ENCODE peak calls at places on chromosomes 7 and 10, in nine cellular contexts. I is neural crest cell; M is AG08396; Z is activated CD8-positive, alpha-beta memory T cell treated with anti-CD3 and anti-CD28 coated beads, Interleukin-2, amount 50 U/mL, for 48 hours; H is NCI-H1105 treated with DMSO at 0.1 percent for 48 hours; S is substantia nigra; Y is islet precursor cell; A is H54; X is stimulated activated CD4-positive, alpha-beta T cell treated with anti-CD3 and anti-CD28 coated beads, TNF-alpha, amount 100 ng/mL, for 48 hours. W is an unnamed sample.

GRCh38 chr7:1141651-1142050 is 18.3 kb downstream of the ZFAND2A start:
- DNase-seq in A (no peak), Z (no peak), X (no peak), Y (no peak), M (no peak), S (no peak), H (no peak), I (no peak), W (no peak)

GRCh38 chr7:108010377-108010776 is 7.4 kb upstream of the LAMB1 start:
- DNase-seq in Y (no peak), H (no peak), I (no peak), Z (no peak), X (no peak), A (no peak), S (no peak), M (no peak), W (no peak)

GRCh38 chr10:112503643-112504042 is 56.6 kb downstream of the VTI1A start:
- DNase-seq in H (no peak), A (no peak), X (no peak), M (no peak), I (no peak), Z (no peak), Y (no peak), S (no peak), W (no peak)

GRCh38 chr7:115693779-115694178 is 336.8 kb downstream of the TFEC start:
- DNase-seq in Z (no peak), S (no peak), A (no peak), Y (no peak), M (no peak), X (no peak), I (no peak), H (no peak), W (no peak)

GRCh38 chr7:159143780-159144755 is 599 bp downstream of the VIPR2 start:
- DNase-seq in Z (peak; percentile 66), I (no peak), M (no peak), H (no peak), Y (peak; percentile 66), X (peak; percentile 5), S (no peak), A (no peak), W (no peak)

GRCh38 chr10:118472961-118473675 is 122.3 kb downstream of the PRLHR start:
- DNase-seq in Y (no peak), M (no peak), I (no peak), S (no peak), Z (no peak), A (no peak), H (no peak), X (no peak), W (peak; percentile 88)

GRCh38 chr10:87552248-87552914 is 47.7 kb downstream of the MINPP1 start:
- DNase-seq in X (no peak), I (no peak), H (no peak), Z (no peak), M (no peak), S (no peak), A (no peak), Y (no peak), W (no peak)

GRCh38 chr10:71089162-71089561 is 123.2 kb upstream of the UNC5B start:
- DNase-seq in A (no peak), Y (peak; percentile 31), H (no peak), M (no peak), X (no peak), S (no peak), I (no peak), Z (peak; percentile 12), W (no peak)

GRCh38 chr10:118116555-118117311 is 70.0 kb upstream of the RAB11FIP2 start:
- DNase-seq in Z (no peak), S (no peak), I (no peak), Y (peak; percentile 87), A (no peak), M (no peak), H (peak; percentile 44), X (no peak), W (no peak)

GRCh38 chr7:2241580-2242540 is at the start of the genes MRM2 and NUDT1:
- DNase-seq in X (peak; percentile 66), M (peak; percentile 92), H (peak; percentile 75), S (peak; percentile 61), I (peak; percentile 80), A (peak; percentile 98), Z (peak; percentile 92), Y (peak; percentile 92), W (peak; percentile 61)

GRCh38 chr7:101164071-101164840 is 1.1 kb downstream of the VGF start:
- DNase-seq in Z (no peak), A (no peak), Y (peak; percentile 91), M (peak; percentile 77), S (no peak), X (no peak), I (peak; percentile 49), H (no peak), W (peak; percentile 14)

GRCh38 chr7:150439926-150440325 is 10.5 kb upstream of the GIMAP8 start:
- DNase-seq in A (no peak), M (no peak), H (no peak), Y (no peak), I (no peak), X (no peak), Z (no peak), S (no peak), W (no peak)

GRCh38 chr7:41003031-41003925 is 699.6 kb downstream of the INHBA start:
- DNase-seq in X (peak; percentile 1), H (peak; percentile 36), I (peak; percentile 48), S (no peak), Y (peak; percentile 63), A (peak; percentile 19), M (no peak), Z (peak; percentile 76), W (peak; percentile 33)

GRCh38 chr10:33217854-33218253 is 116.6 kb downstream of the NRP1 start:
- DNase-seq in M (no peak), I (no peak), X (no peak), S (no peak), Z (no peak), H (no peak), A (no peak), Y (no peak), W (no peak)

GRCh38 chr10:17607603-17608332 is 9.4 kb downstream of the HACD1 start:
- DNase-seq in S (no peak), X (no peak), I (no peak), A (peak; percentile 20), Z (no peak), H (peak; percentile 38), M (peak; percentile 50), Y (no peak), W (peak; percentile 34)

GRCh38 chr10:119104653-119105024 is 726 bp downstream of the DENND10 start:
- DNase-seq in X (no peak), H (no peak), I (peak; percentile 23), S (no peak), M (peak; percentile 34), A (no peak), Y (peak; percentile 63), Z (peak; percentile 57), W (no peak)

GRCh38 chr10:43249151-43249961 is 17.5 kb downstream of the RASGEF1A start:
- DNase-seq in Y (peak; percentile 46), X (no peak), A (no peak), S (no peak), I (no peak), H (no peak), Z (peak; percentile 48), M (no peak), W (no peak)

GRCh38 chr10:72895236-72895850 is 1.8 kb downstream of the OIT3 start:
- DNase-seq in X (no peak), M (no peak), Z (no peak), I (no peak), H (no peak), S (no peak), Y (no peak), A (no peak), W (no peak)

GRCh38 chr7:128136215-128136597 is 104.9 kb upstream of the LEP start:
- DNase-seq in A (no peak), I (peak; percentile 36), M (no peak), Z (peak; percentile 59), S (no peak), Y (peak; percentile 69), H (no peak), X (no peak), W (no peak)

GRCh38 chr7:123594813-123595241 is 6.8 kb upstream of the ASB15 start:
- DNase-seq in Y (peak; percentile 86), M (no peak), H (no peak), Z (no peak), A (no peak), S (no peak), I (peak; percentile 9), X (no peak), W (peak; percentile 67)

GRCh38 chr10:118734477-118734876 is 20.3 kb downstream of the CACUL1 start:
- DNase-seq in X (no peak), S (no peak), Y (no peak), A (no peak), H (no peak), I (no peak), M (no peak), Z (no peak), W (no peak)

GRCh38 chr10:7408003-7408493 is 2.8 kb downstream of the SFMBT2 start:
- DNase-seq in X (no peak), H (no peak), Y (peak; percentile 68), I (peak; percentile 25), Z (peak; percentile 72), M (no peak), A (no peak), S (peak; percentile 47), W (no peak)

GRCh38 chr10:43998021-43998809 is 349.5 kb upstream of the ZNF32 start:
- DNase-seq in Y (peak; percentile 76), Z (no peak), A (no peak), S (no peak), I (no peak), X (no peak), H (no peak), M (peak; percentile 24), W (no peak)

GRCh38 chr7:137025469-137026175 is 157.2 kb downstream of the CHRM2 start:
- DNase-seq in A (no peak), Y (no peak), Z (no peak), H (no peak), I (no peak), S (no peak), X (no peak), M (peak; percentile 27), W (no peak)

GRCh38 chr7:75691793-75692543 is 46.8 kb downstream of the HIP1 start:
- DNase-seq in Z (no peak), S (no peak), A (no peak), X (no peak), I (no peak), M (no peak), Y (no peak), H (no peak), W (no peak)

GRCh38 chr7:69837387-69838068 is 239.3 kb downstream of the AUTS2 start:
- DNase-seq in H (peak; percentile 82), Y (peak; percentile 90), S (no peak), I (no peak), Z (no peak), M (no peak), X (no peak), A (no peak), W (peak; percentile 84)

GRCh38 chr7:30980751-30981150 is 17.0 kb downstream of the GHRHR start:
- DNase-seq in I (no peak), H (no peak), A (no peak), M (no peak), Y (peak; percentile 42), Z (peak; percentile 13), S (no peak), X (no peak), W (no peak)

GRCh38 chr7:139798221-139798620 is 20.4 kb upstream of the HIPK2 start:
- DNase-seq in Z (no peak), I (no peak), A (no peak), M (no peak), Y (peak; percentile 12), S (no peak), X (no peak), H (no peak), W (peak; percentile 75)

GRCh38 chr7:475951-476441 is 43.6 kb downstream of the PDGFA start:
- DNase-seq in A (no peak), I (no peak), X (no peak), H (no peak), Y (no peak), Z (no peak), S (no peak), M (no peak), W (no peak)

W was measured in NCI-H2171 treated with DMSO at 0.1 percent for 48 hours.